ENCODE peak calls at places on chromosome 14, in ten cellular contexts. H, O, C, W, U, M, F, T, E and D are unnamed samples.

GRCh38 chr14:58238252-58239247 is 6.1 kb upstream of the PSMA3 start:
- DNase-seq in H (peak), O (no peak), C (no peak), W (peak), U (no peak), M (no peak), F (peak), T (no peak), E (peak), D (no peak)

GRCh38 chr14:53062856-53063255 is 90.3 kb downstream of the DDHD1 start:
- DNase-seq in H (no peak), O (no peak), C (no peak), W (no peak), U (no peak), M (peak), F (no peak), T (peak), E (no peak), D (no peak)

GRCh38 chr14:49424436-49425331 is 161.5 kb downstream of the RPS29 start:
- DNase-seq in H (no peak), O (no peak), C (no peak), W (no peak), U (no peak), M (no peak), F (no peak), T (no peak), E (no peak), D (no peak)

GRCh38 chr14:66117600-66117999 is 368.6 kb upstream of the CCDC196 start:
- DNase-seq in H (peak), O (no peak), C (no peak), W (peak), U (no peak), M (peak), F (no peak), T (peak), E (no peak), D (no peak)

GRCh38 chr14:99041141-99041819 is 230.7 kb downstream of the BCL11B start:
- DNase-seq in H (no peak), O (no peak), C (no peak), W (no peak), U (no peak), M (no peak), F (no peak), T (no peak), E (no peak), D (no peak)

GRCh38 chr14:32375663-32376062 is 46.6 kb downstream of the AKAP6 start:
- DNase-seq in H (no peak), O (no peak), C (no peak), W (no peak), U (no peak), M (no peak), F (no peak), T (no peak), E (no peak), D (no peak)

GRCh38 chr14:49692191-49692757 is 646 bp upstream of the KLHDC1 start:
- DNase-seq in H (no peak), O (no peak), C (no peak), W (no peak), U (no peak), M (no peak), F (no peak), T (peak), E (no peak), D (no peak)

GRCh38 chr14:85426068-85426935 is 103.6 kb upstream of the FLRT2 start:
- DNase-seq in H (no peak), O (no peak), C (no peak), W (no peak), U (no peak), M (no peak), F (no peak), T (no peak), E (no peak), D (no peak)

GRCh38 chr14:104345316-104346111 is 207.1 kb downstream of the KIF26A start:
- DNase-seq in H (no peak), O (no peak), C (no peak), W (no peak), U (no peak), M (no peak), F (no peak), T (no peak), E (no peak), D (no peak)

GRCh38 chr14:59360923-59361794 is 104.0 kb downstream of the GPR135 start:
- DNase-seq in H (peak), O (no peak), C (no peak), W (peak), U (peak), M (peak), F (no peak), T (peak), E (no peak), D (peak)

GRCh38 chr14:97539884-97540283 is 742.7 kb downstream of the VRK1 start:
- DNase-seq in H (no peak), O (no peak), C (no peak), W (no peak), U (no peak), M (no peak), F (no peak), T (no peak), E (no peak), D (no peak)

GRCh38 chr14:67674480-67675218 is at the start of gene VTI1B:
- DNase-seq in H (peak), O (peak), C (peak), W (peak), U (peak), M (peak), F (peak), T (peak), E (peak), D (peak)

GRCh38 chr14:102314242-102315011 is 5.1 kb upstream of the ZNF839 start:
- DNase-seq in H (peak), O (peak), C (peak), W (peak), U (peak), M (peak), F (peak), T (peak), E (peak), D (peak)

GRCh38 chr14:102523200-102524025 is 13.8 kb upstream of the ANKRD9 start:
- DNase-seq in H (no peak), O (no peak), C (no peak), W (no peak), U (no peak), M (no peak), F (no peak), T (no peak), E (no peak), D (no peak)

GRCh38 chr14:22485178-22485577 is 103.8 kb downstream of the DAD1 start:
- DNase-seq in H (no peak), O (no peak), C (peak), W (no peak), U (no peak), M (peak), F (no peak), T (no peak), E (no peak), D (no peak)

GRCh38 chr14:38056270-38056669 is 151.4 kb upstream of the SSTR1 start:
- DNase-seq in H (no peak), O (no peak), C (peak), W (no peak), U (no peak), M (no peak), F (no peak), T (no peak), E (no peak), D (no peak)

GRCh38 chr14:77000340-77001235 is 27.9 kb downstream of the IRF2BPL start:
- DNase-seq in H (peak), O (no peak), C (peak), W (peak), U (no peak), M (peak), F (no peak), T (peak), E (no peak), D (peak)

GRCh38 chr14:91164676-91165075 is 50.8 kb downstream of the DGLUCY start:
- DNase-seq in H (no peak), O (no peak), C (no peak), W (no peak), U (peak), M (no peak), F (no peak), T (no peak), E (no peak), D (no peak)

GRCh38 chr14:103531421-103532215 is 2.6 kb downstream of the TRMT61A start:
- DNase-seq in H (no peak), O (no peak), C (no peak), W (no peak), U (no peak), M (no peak), F (no peak), T (no peak), E (no peak), D (peak)

GRCh38 chr14:61145258-61145902 is 135.8 kb downstream of the TMEM30B start:
- DNase-seq in H (peak), O (no peak), C (no peak), W (peak), U (peak), M (peak), F (no peak), T (peak), E (no peak), D (no peak)

GRCh38 chr14:62807636-62808035 is 237.6 kb downstream of the KCNH5 start:
- DNase-seq in H (no peak), O (no peak), C (no peak), W (no peak), U (no peak), M (no peak), F (no peak), T (no peak), E (no peak), D (no peak)

GRCh38 chr14:99212646-99213045 is 59.4 kb downstream of the BCL11B start:
- DNase-seq in H (no peak), O (no peak), C (no peak), W (no peak), U (no peak), M (no peak), F (no peak), T (no peak), E (peak), D (no peak)

GRCh38 chr14:91409991-91410401 is 7.6 kb downstream of the CCDC88C start:
- DNase-seq in H (no peak), O (peak), C (no peak), W (no peak), U (no peak), M (no peak), F (peak), T (no peak), E (peak), D (no peak)

GRCh38 chr14:73696466-73697390 is 17.5 kb downstream of the PNMA1 start:
- DNase-seq in H (peak), O (no peak), C (no peak), W (peak), U (no peak), M (peak), F (no peak), T (peak), E (no peak), D (no peak)

GRCh38 chr14:100470523-100470897 is 116.7 kb downstream of the BEGAIN start:
- DNase-seq in H (no peak), O (no peak), C (no peak), W (no peak), U (no peak), M (no peak), F (no peak), T (no peak), E (no peak), D (no peak)

GRCh38 chr14:23061995-23062394 is 4.7 kb upstream of the CDH24 start:
- DNase-seq in H (peak), O (no peak), C (no peak), W (peak), U (peak), M (peak), F (no peak), T (peak), E (no peak), D (no peak)

GRCh38 chr14:101120636-101121398 is 217.3 kb upstream of the RTL1 start:
- DNase-seq in H (no peak), O (no peak), C (no peak), W (no peak), U (peak), M (peak), F (no peak), T (no peak), E (no peak), D (peak)

GRCh38 chr14:61296707-61297502 is 15.8 kb upstream of the TMEM30B start:
- DNase-seq in H (peak), O (no peak), C (no peak), W (peak), U (no peak), M (peak), F (peak), T (peak), E (peak), D (no peak)

GRCh38 chr14:61695695-61696527 is 598 bp downstream of the HIF1A start:
- DNase-seq in H (no peak), O (peak), C (peak), W (peak), U (peak), M (peak), F (peak), T (peak), E (peak), D (peak)

GRCh38 chr14:34301107-34301734 is 160.8 kb downstream of the SPTSSA start:
- DNase-seq in H (no peak), O (no peak), C (peak), W (peak), U (no peak), M (peak), F (peak), T (peak), E (no peak), D (no peak)

GRCh38 chr14:38103542-38104225 is 104.0 kb upstream of the SSTR1 start:
- DNase-seq in H (no peak), O (no peak), C (no peak), W (no peak), U (no peak), M (no peak), F (no peak), T (no peak), E (no peak), D (no peak)

GRCh38 chr14:75979641-75980422 is 2.0 kb downstream of the TGFB3 start:
- DNase-seq in H (no peak), O (no peak), C (no peak), W (no peak), U (no peak), M (no peak), F (no peak), T (no peak), E (no peak), D (peak)

GRCh38 chr14:99552021-99552553 is 51.9 kb downstream of the CCDC85C start:
- DNase-seq in H (no peak), O (no peak), C (no peak), W (no peak), U (no peak), M (no peak), F (no peak), T (no peak), E (no peak), D (no peak)

GRCh38 chr14:29273513-29273912 is 506.9 kb downstream of the FOXG1 start:
- DNase-seq in H (no peak), O (no peak), C (no peak), W (no peak), U (no peak), M (no peak), F (no peak), T (no peak), E (no peak), D (no peak)

GRCh38 chr14:104442107-104442551 is 137.4 kb upstream of the C14orf180 start:
- DNase-seq in H (no peak), O (no peak), C (no peak), W (no peak), U (peak), M (no peak), F (no peak), T (no peak), E (no peak), D (peak)

DNA sequence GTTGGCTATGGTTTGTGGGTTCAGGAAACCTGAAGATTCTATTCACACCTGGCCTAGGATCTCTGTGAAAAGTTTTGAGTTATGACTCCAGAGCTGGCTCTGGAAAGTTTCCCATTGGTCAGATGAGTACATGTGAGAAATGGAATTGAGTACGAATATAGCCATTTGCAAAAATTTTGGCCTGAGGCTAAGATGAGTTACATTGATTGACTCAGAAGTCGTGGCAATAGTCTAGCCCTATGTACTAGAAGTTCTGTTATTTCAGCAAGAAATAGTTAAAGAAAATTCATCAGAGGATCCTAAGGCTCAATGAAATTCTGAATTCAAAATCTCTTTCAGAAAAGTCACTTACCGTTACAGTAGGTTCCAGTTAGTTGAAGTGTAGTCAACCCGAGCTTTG is 109.9 kb downstream of the PTCSC3 start:
- DNase-seq in H (no peak), O (no peak), C (no peak), W (no peak), U (no peak), M (no peak), F (no peak), T (no peak), E (no peak), D (no peak)
- H3K4me3 ChIP-seq in H (no peak), O (no peak), C (no peak), W (no peak), U (no peak), M (no peak), F (no peak), T (no peak), E (no peak), D (no peak)

GRCh38 chr14:40447032-40447431 is 1014.8 kb upstream of the FBXO33 start:
- DNase-seq in H (no peak), O (no peak), C (no peak), W (no peak), U (no peak), M (no peak), F (no peak), T (no peak), E (no peak), D (no peak)

DNA sequence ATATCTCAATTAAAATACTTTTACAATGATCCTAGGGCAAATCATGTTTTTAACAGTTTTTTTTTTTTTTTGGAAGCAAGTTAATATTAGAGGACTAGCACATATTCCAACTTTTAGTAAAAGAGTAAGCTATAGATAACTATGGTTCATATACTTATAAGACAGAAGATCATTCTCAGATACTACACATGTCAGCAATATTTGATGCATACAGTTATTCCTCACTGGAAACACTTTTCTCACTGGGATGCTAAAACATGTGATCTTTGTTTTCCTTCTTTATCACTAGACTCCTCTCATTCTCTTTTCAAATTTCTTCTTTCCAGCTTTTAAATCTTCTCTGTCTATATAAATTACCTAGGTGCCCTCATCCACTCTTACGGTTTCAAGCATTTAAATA is 1020.4 kb upstream of the FBXO33 start:
- DNase-seq in H (no peak), O (no peak), C (no peak), W (no peak), U (no peak), M (no peak), F (no peak), T (no peak), E (no peak), D (no peak)
- H3K4me3 ChIP-seq in H (no peak), O (no peak), C (no peak), W (no peak), U (no peak), M (no peak), F (no peak), T (no peak), E (no peak), D (no peak)

GRCh38 chr14:96038920-96039632 is at the start of gene C14orf132:
- DNase-seq in H (peak), O (no peak), C (peak), W (peak), U (peak), M (peak), F (peak), T (peak), E (peak), D (peak)

GRCh38 chr14:96039633-96040311 is 610 bp downstream of the C14orf132 start:
- DNase-seq in H (no peak), O (no peak), C (peak), W (peak), U (no peak), M (peak), F (no peak), T (peak), E (no peak), D (peak)

GRCh38 chr14:96040836-96041371 is 1.7 kb downstream of the C14orf132 start:
- DNase-seq in H (no peak), O (no peak), C (no peak), W (peak), U (no peak), M (no peak), F (no peak), T (peak), E (no peak), D (no peak)

GRCh38 chr14:96037891-96038557 is 1.1 kb upstream of the C14orf132 start:
- DNase-seq in H (peak), O (no peak), C (no peak), W (peak), U (peak), M (no peak), F (no peak), T (no peak), E (no peak), D (peak)

GRCh38 chr14:96038558-96038919 is 623 bp upstream of the C14orf132 start:
- DNase-seq in H (no peak), O (no peak), C (no peak), W (no peak), U (no peak), M (no peak), F (no peak), T (no peak), E (no peak), D (no peak)
- H3K4me3 ChIP-seq in H (peak), O (peak), C (peak), W (peak), U (no peak), M (peak), F (peak), T (peak), E (peak), D (peak)

GRCh38 chr14:68927956-68928675 is 51.0 kb downstream of the ACTN1 start:
- DNase-seq in H (no peak), O (no peak), C (no peak), W (no peak), U (no peak), M (no peak), F (no peak), T (no peak), E (no peak), D (no peak)
- H3K4me3 ChIP-seq in H (no peak), O (peak), C (no peak), W (no peak), U (no peak), M (no peak), F (no peak), T (no peak), E (peak), D (no peak)

GRCh38 chr14:55240526-55241178 is 30.6 kb upstream of the FBXO34 start:
- DNase-seq in H (peak), O (no peak), C (no peak), W (peak), U (no peak), M (peak), F (no peak), T (peak), E (no peak), D (no peak)
- H3K4me3 ChIP-seq in H (no peak), O (no peak), C (no peak), W (peak), U (no peak), M (no peak), F (no peak), T (no peak), E (no peak), D (no peak)

GRCh38 chr14:56812364-56813103 is 2.3 kb upstream of the OTX2 start:
- DNase-seq in H (no peak), O (no peak), C (peak), W (no peak), U (no peak), M (no peak), F (no peak), T (no peak), E (no peak), D (no peak)
- H3K4me3 ChIP-seq in H (no peak), O (no peak), C (peak), W (no peak), U (no peak), M (no peak), F (no peak), T (no peak), E (no peak), D (no peak)